ENCODE peak calls at places on chromosomes 6 and 20, in eight cellular contexts. One of them, this sample, is unnamed.

GRCh38 chr6:125872259-125872921 is 81.6 kb downstream of the NCOA7 start:
- DNase-seq in HCT116: no peak
- DNase-seq in Panc1: no peak
- DNase-seq in HL-60: peak; percentile 32
- DNase-seq in SK-N-SH: no peak
- DNase-seq in HepG2: no peak
- DNase-seq in K562: peak; percentile 81
- DNase-seq in A549: peak; percentile 8
- DNase-seq in this sample: no peak

GRCh38 chr20:11153819-11154218 is 480.0 kb upstream of the JAG1 start:
- DNase-seq in HL-60: no peak
- DNase-seq in K562: no peak
- DNase-seq in HCT116: no peak
- DNase-seq in A549: no peak
- DNase-seq in SK-N-SH: no peak
- DNase-seq in HepG2: no peak
- DNase-seq in Panc1: no peak
- DNase-seq in this sample: no peak

GRCh38 chr20:35334511-35335101 is 42.4 kb upstream of the FAM83C start:
- DNase-seq in Panc1: no peak
- DNase-seq in HL-60: no peak
- DNase-seq in HepG2: no peak
- DNase-seq in SK-N-SH: no peak
- DNase-seq in A549: no peak
- DNase-seq in K562: no peak
- DNase-seq in HCT116: no peak
- DNase-seq in this sample: no peak

GRCh38 chr6:154410619-154411044 is 54.0 kb upstream of the IPCEF1 start:
- DNase-seq in Panc1: peak; percentile 72
- DNase-seq in A549: peak; percentile 60
- DNase-seq in HL-60: no peak
- DNase-seq in HCT116: peak; percentile 66
- DNase-seq in HepG2: peak; percentile 48
- DNase-seq in K562: no peak
- DNase-seq in SK-N-SH: no peak
- DNase-seq in this sample: peak; percentile 40

GRCh38 chr6:87914637-87915395 is 132.8 kb upstream of the SPACA1 start:
- DNase-seq in HCT116: no peak
- DNase-seq in K562: no peak
- DNase-seq in HL-60: no peak
- DNase-seq in Panc1: no peak
- DNase-seq in HepG2: no peak
- DNase-seq in SK-N-SH: no peak
- DNase-seq in A549: no peak
- DNase-seq in this sample: no peak

GRCh38 chr6:139753198-139753861 is 378.9 kb upstream of the CITED2 start:
- DNase-seq in HepG2: peak; percentile 71
- DNase-seq in HCT116: no peak
- DNase-seq in HL-60: no peak
- DNase-seq in A549: no peak
- DNase-seq in SK-N-SH: no peak
- DNase-seq in K562: no peak
- DNase-seq in Panc1: no peak
- DNase-seq in this sample: peak; percentile 20

GRCh38 chr6:121917834-121918559 is 481.5 kb upstream of the HSF2 start:
- DNase-seq in K562: no peak
- DNase-seq in A549: no peak
- DNase-seq in SK-N-SH: no peak
- DNase-seq in Panc1: no peak
- DNase-seq in HepG2: no peak
- DNase-seq in HCT116: peak; percentile 29
- DNase-seq in HL-60: no peak
- DNase-seq in this sample: no peak

GRCh38 chr20:46708172-46708860 is 1.1 kb upstream of the SLC2A10 start:
- DNase-seq in K562: no peak
- DNase-seq in Panc1: no peak
- DNase-seq in HepG2: peak; percentile 82
- DNase-seq in HCT116: no peak
- DNase-seq in A549: no peak
- DNase-seq in HL-60: no peak
- DNase-seq in SK-N-SH: no peak
- DNase-seq in this sample: peak; percentile 88

GRCh38 chr20:35269055-35269781 is 8.7 kb downstream of the MMP24OS start:
- DNase-seq in K562: peak; percentile 80
- DNase-seq in Panc1: no peak
- DNase-seq in HCT116: no peak
- DNase-seq in HL-60: peak; percentile 56
- DNase-seq in SK-N-SH: peak; percentile 93
- DNase-seq in A549: peak; percentile 76
- DNase-seq in HepG2: peak; percentile 77
- DNase-seq in this sample: peak; percentile 93

GRCh38 chr6:134339216-134339615 is 21.3 kb upstream of the SGK1 start:
- DNase-seq in SK-N-SH: no peak
- DNase-seq in HCT116: no peak
- DNase-seq in Panc1: no peak
- DNase-seq in K562: no peak
- DNase-seq in HL-60: no peak
- DNase-seq in A549: no peak
- DNase-seq in HepG2: no peak
- DNase-seq in this sample: no peak

GRCh38 chr6:112245511-112246203 is 8.7 kb downstream of the LAMA4 start:
- DNase-seq in HL-60: no peak
- DNase-seq in A549: no peak
- DNase-seq in HCT116: no peak
- DNase-seq in Panc1: no peak
- DNase-seq in SK-N-SH: no peak
- DNase-seq in HepG2: no peak
- DNase-seq in K562: no peak
- DNase-seq in this sample: no peak

GRCh38 chr6:162123797-162124196 is 603.8 kb downstream of the PRKN start:
- DNase-seq in Panc1: no peak
- DNase-seq in HL-60: no peak
- DNase-seq in HCT116: no peak
- DNase-seq in SK-N-SH: peak; percentile 16
- DNase-seq in A549: peak; percentile 2
- DNase-seq in HepG2: no peak
- DNase-seq in K562: no peak
- DNase-seq in this sample: peak; percentile 77

GRCh38 chr6:36071714-36072113 is 44.1 kb downstream of the MAPK14 start:
- DNase-seq in HepG2: no peak
- DNase-seq in SK-N-SH: no peak
- DNase-seq in A549: no peak
- DNase-seq in HCT116: no peak
- DNase-seq in Panc1: no peak
- DNase-seq in K562: no peak
- DNase-seq in HL-60: no peak
- DNase-seq in this sample: no peak

GRCh38 chr20:60069626-60070025 is 111.4 kb downstream of the CDH26 start:
- DNase-seq in HCT116: no peak
- DNase-seq in Panc1: no peak
- DNase-seq in HL-60: no peak
- DNase-seq in HepG2: no peak
- DNase-seq in K562: no peak
- DNase-seq in SK-N-SH: no peak
- DNase-seq in A549: no peak
- DNase-seq in this sample: no peak

GRCh38 chr20:6074145-6074561 is 20.3 kb upstream of the LRRN4 start:
- DNase-seq in HL-60: peak; percentile 41
- DNase-seq in HepG2: peak; percentile 88
- DNase-seq in HCT116: no peak
- DNase-seq in SK-N-SH: peak; percentile 54
- DNase-seq in Panc1: no peak
- DNase-seq in K562: peak; percentile 37
- DNase-seq in A549: peak; percentile 52
- DNase-seq in this sample: peak; percentile 41

GRCh38 chr6:160978141-160978926 is 13.2 kb upstream of the MAP3K4 start:
- DNase-seq in K562: no peak
- DNase-seq in A549: no peak
- DNase-seq in Panc1: no peak
- DNase-seq in HL-60: no peak
- DNase-seq in HepG2: no peak
- DNase-seq in SK-N-SH: no peak
- DNase-seq in HCT116: no peak
- DNase-seq in this sample: no peak

DNA sequence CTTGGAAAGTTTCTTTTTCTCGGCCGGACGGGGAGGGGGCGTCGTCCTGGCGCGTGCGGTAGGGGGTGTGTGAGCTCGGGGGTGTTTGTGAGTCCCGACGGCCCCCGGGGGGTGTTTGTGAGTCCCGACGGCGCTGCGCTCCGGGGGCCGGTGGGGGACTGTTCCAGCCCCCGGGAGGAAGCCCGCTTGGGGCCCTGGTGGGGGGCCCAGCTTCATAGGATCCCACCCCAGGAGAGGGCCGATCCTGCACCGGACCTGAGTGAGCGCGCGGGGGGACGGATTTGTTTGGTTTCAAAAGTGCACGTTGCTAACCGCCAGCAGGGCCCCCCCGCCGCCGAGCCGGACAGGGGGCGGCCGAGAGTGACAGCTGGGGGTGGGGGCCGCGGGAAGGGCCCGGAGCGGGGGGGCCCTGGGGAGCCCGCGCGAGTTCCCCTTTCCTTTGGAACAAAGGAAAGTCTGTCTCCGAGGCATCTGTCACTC is 441 bp downstream of the TGIF2 start:
- DNase-seq in K562: peak; percentile 66
- DNase-seq in HL-60: peak; percentile 63
- DNase-seq in Panc1: no peak
- DNase-seq in HepG2: peak; percentile 48
- DNase-seq in HCT116: no peak
- DNase-seq in A549: no peak
- DNase-seq in SK-N-SH: peak; percentile 73
- DNase-seq in this sample: no peak
- H3K4me3 ChIP-seq in K562: peak overlapping the region; percentile 80
- H3K4me3 ChIP-seq in HL-60: peak overlapping the region; percentile 62
- H3K4me3 ChIP-seq in Panc1: peak overlapping the region; percentile 61
- H3K4me3 ChIP-seq in HepG2: peak overlapping the region; percentile 86
- H3K4me3 ChIP-seq in HCT116: peak overlapping the region; percentile 72
- H3K4me3 ChIP-seq in A549: peak overlapping the region; percentile 86
- H3K4me3 ChIP-seq in SK-N-SH: peak overlapping the region; percentile 77
- H3K4me3 ChIP-seq in this sample: peak overlapping the region; percentile 92

GRCh38 chr6:83518946-83519489 is 6.7 kb downstream of the PRSS35 start:
- DNase-seq in Panc1: no peak
- DNase-seq in A549: no peak
- DNase-seq in HL-60: no peak
- DNase-seq in K562: no peak
- DNase-seq in HCT116: no peak
- DNase-seq in SK-N-SH: peak; percentile 37
- DNase-seq in HepG2: no peak
- DNase-seq in this sample: peak; percentile 23
- TF ChIP-seq CTCF in Panc1: peak; percentile 39
- TF ChIP-seq CTCF in A549: peak; percentile 14
- TF ChIP-seq CTCF in HL-60: no peak
- TF ChIP-seq CTCF in K562: no peak
- TF ChIP-seq CTCF in HCT116: peak; percentile 22
- TF ChIP-seq CTCF in SK-N-SH: peak; percentile 54
- TF ChIP-seq CTCF in HepG2: no peak
- TF ChIP-seq CTCF in this sample: peak; percentile 59

DNA sequence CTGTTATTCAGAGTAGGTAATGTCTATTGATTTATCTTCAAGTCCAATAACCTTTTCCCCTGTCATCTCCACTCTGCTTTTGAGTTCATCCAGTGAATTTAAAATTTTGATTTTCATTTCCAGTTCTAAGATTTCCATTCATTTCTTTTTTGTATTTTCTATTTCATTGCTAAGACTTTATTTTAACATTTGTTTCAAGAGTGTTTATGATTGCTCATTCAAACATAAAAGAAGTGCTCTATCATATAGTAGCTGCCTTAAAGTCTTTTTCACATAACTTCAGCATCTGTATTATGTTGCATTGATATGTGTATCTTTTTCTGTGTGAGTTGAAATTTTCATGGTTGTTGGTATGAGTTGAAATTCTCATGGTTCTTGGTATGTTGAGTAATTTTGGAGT is 341.6 kb downstream of the SOX4 start:
- DNase-seq in HepG2: no peak
- DNase-seq in Panc1: no peak
- DNase-seq in SK-N-SH: no peak
- DNase-seq in HL-60: no peak
- DNase-seq in A549: no peak
- DNase-seq in K562: no peak
- DNase-seq in HCT116: no peak
- DNase-seq in this sample: no peak
- TF ChIP-seq REST in HepG2: no peak
- TF ChIP-seq REST in Panc1: no peak
- TF ChIP-seq REST in SK-N-SH: no peak
- TF ChIP-seq REST in HL-60: no peak
- TF ChIP-seq REST in A549: no peak
- TF ChIP-seq REST in K562: no peak
- TF ChIP-seq REST in HCT116: no peak
- TF ChIP-seq REST in this sample: no peak

DNA sequence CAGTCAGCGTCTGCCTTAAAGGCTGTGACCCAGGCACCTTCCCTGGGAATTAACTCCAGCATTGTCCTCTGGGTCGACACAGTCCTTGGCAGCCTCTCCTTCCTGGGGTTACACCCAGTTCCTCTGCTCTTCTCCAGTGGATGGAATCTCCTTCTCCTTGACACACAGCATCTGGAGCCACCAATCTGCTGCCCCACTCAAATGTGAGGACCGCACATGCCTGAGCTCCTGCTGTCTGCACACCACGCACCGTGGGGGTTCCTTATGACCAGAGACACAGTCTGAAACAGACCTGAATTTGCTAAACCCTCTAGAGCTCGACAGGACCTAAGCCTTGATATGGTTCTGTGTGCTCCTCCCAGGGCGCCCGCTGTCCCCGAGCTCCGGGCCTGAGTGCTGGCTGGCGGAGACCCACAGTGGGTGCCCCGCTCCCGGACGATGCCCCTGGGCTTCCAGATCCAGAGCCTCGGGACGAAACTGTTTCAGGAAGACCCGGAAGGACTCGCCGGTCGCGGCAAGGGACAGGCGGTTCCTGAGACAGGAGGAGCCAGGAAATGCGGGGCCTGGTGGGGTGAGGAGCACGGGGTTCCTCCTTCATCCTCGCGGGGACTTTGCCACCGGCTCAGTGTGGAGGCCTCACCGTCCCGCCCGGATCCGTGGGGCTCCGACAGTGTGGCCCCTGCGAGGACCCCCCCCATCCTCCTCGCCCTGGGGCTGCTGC is 2.5 kb upstream of the RAET1G start:
- DNase-seq in HepG2: no peak
- DNase-seq in Panc1: no peak
- DNase-seq in A549: no peak
- DNase-seq in HCT116: no peak
- DNase-seq in SK-N-SH: peak; percentile 44
- DNase-seq in HL-60: peak; percentile 23
- DNase-seq in K562: no peak
- DNase-seq in this sample: peak; percentile 32
- H3K4me3 ChIP-seq in HepG2: peak overlapping the region; percentile 65
- H3K4me3 ChIP-seq in Panc1: peak overlapping the region; percentile 67
- H3K4me3 ChIP-seq in A549: peak overlapping the region; percentile 39
- H3K4me3 ChIP-seq in HCT116: no peak overlapping the region
- H3K4me3 ChIP-seq in SK-N-SH: peak overlapping the region; percentile 32
- H3K4me3 ChIP-seq in HL-60: peak overlapping the region; percentile 47
- H3K4me3 ChIP-seq in K562: peak overlapping the region; percentile 30
- H3K4me3 ChIP-seq in this sample: peak overlapping the region; percentile 70

This sample was measured in GM23338.